ENCODE peak calls at places on chromosomes 3 and 15, in five cellular contexts. R, P, F, V and B are unnamed samples.

GRCh38 chr3:111723293-111723963 is 128.3 kb upstream of the ZBED2 start:
- DNase-seq in V (no peak), R (no peak), F (no peak), P (no peak), B (no peak)

GRCh38 chr3:189573004-189573403 is 58.2 kb upstream of the TP63 start:
- DNase-seq in F (no peak), P (peak), V (no peak), R (no peak), B (no peak)

GRCh38 chr15:51267047-51267713 is 71.2 kb downstream of the CYP19A1 start:
- DNase-seq in R (no peak), P (no peak), F (peak), V (no peak), B (no peak)

GRCh38 chr3:123618768-123619484 is 34.1 kb upstream of the HACD2 start:
- DNase-seq in F (no peak), V (peak), R (no peak), P (no peak), B (no peak)

GRCh38 chr3:52044869-52045616 is 11.3 kb downstream of the DUSP7 start:
- DNase-seq in R (no peak), V (no peak), F (no peak), P (no peak), B (no peak)

GRCh38 chr15:92653836-92654524 is 1.6 kb downstream of the FAM174B start:
- DNase-seq in P (no peak), R (no peak), F (peak), V (peak), B (peak)

GRCh38 chr3:104392327-104392726 is 974.4 kb upstream of the ALCAM start:
- DNase-seq in V (no peak), R (no peak), F (no peak), P (no peak), B (no peak)

GRCh38 chr3:46900356-46900755 is 22.8 kb downstream of the PTH1R start:
- DNase-seq in V (no peak), F (no peak), P (no peak), R (peak), B (no peak)

GRCh38 chr3:133540896-133541674 is 32.4 kb upstream of the CDV3 start:
- DNase-seq in P (peak), R (no peak), F (no peak), V (peak), B (peak)

GRCh38 chr15:49458145-49458544 is 35.1 kb downstream of the FGF7 start:
- DNase-seq in V (no peak), R (no peak), F (no peak), P (no peak), B (no peak)

GRCh38 chr15:73540161-73540560 is 93.0 kb downstream of the NPTN start:
- DNase-seq in F (no peak), P (no peak), R (no peak), V (no peak), B (no peak)

GRCh38 chr15:73541479-73541878 is 91.7 kb downstream of the NPTN start:
- DNase-seq in R (no peak), V (no peak), P (no peak), F (no peak), B (no peak)

GRCh38 chr15:73538123-73538522 is 95.1 kb downstream of the NPTN start:
- DNase-seq in V (no peak), F (no peak), R (no peak), P (no peak), B (no peak)

GRCh38 chr15:73538563-73539211 is 94.5 kb downstream of the NPTN start:
- DNase-seq in P (no peak), V (no peak), F (no peak), R (no peak), B (no peak)

GRCh38 chr15:73539726-73540125 is 93.5 kb downstream of the NPTN start:
- DNase-seq in P (no peak), F (no peak), R (no peak), V (no peak), B (no peak)
- TF ChIP-seq CTCF in P (no peak), F (no peak), R (no peak), V (no peak), B (no peak)

GRCh38 chr3:122577409-122578028 is at the start of gene PARP15:
- DNase-seq in V (peak), F (peak), R (peak), P (peak), B (no peak)
- TF ChIP-seq CTCF in V (no peak), F (no peak), R (no peak), P (peak), B (no peak)

DNA sequence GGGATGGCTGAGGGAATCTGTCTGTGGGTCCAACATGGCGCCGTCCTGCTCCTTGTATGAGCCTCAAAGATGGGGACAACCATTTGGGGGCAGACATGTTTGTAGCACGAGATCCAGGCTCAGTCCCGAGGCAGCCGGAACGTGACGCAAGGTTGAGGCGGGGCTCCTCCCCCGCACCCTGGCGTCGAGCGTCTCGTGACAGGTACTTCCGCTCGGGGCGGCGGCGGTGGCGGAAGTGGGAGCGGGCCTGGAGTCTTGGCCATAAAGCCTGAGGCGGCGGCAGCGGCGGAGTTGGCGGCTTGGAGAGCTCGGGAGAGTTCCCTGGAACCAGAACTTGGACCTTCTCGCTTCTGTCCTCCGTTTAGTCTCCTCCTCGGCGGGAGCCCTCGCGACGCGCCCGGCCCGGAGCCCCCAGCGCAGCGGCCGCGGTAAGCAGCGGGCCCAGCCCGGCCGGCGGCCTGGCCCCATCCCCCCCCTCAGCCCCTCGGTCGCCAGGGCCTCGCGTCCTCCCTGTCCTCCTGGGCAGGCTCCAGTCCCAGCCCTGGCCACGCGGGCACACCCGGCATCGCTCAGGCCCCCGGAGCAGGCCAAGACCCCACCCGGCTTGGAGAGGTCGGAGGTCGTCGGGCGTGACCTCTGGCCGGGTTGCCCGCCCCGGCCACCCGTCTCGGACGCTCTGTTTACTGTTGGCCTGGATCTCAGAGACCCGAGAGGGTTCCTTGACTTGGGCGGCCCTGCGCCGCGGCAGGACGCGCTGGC is at the start of gene RAB7A:
- DNase-seq in P (peak), F (peak), V (peak), R (peak), B (peak)
- TF ChIP-seq CTCF in P (no peak), F (no peak), V (no peak), R (no peak), B (no peak)

GRCh38 chr15:82647045-82647834 is at the start of gene CPEB1:
- DNase-seq in P (peak), R (no peak), F (peak), V (peak), B (peak)
- TF ChIP-seq CTCF in P (no peak), R (no peak), F (no peak), V (no peak), B (peak)

GRCh38 chr3:161510510-161511260 is 14.1 kb downstream of the OTOL1 start:
- DNase-seq in V (no peak), P (no peak), F (no peak), R (no peak), B (no peak)

GRCh38 chr3:161503271-161503670 is 6.7 kb downstream of the OTOL1 start:
- DNase-seq in P (no peak), V (no peak), F (no peak), R (no peak), B (no peak)

GRCh38 chr3:161508852-161509477 is 12.4 kb downstream of the OTOL1 start:
- DNase-seq in R (no peak), F (no peak), V (no peak), P (peak), B (peak)
- TF ChIP-seq CTCF in R (no peak), F (no peak), V (no peak), P (peak), B (peak)

DNA sequence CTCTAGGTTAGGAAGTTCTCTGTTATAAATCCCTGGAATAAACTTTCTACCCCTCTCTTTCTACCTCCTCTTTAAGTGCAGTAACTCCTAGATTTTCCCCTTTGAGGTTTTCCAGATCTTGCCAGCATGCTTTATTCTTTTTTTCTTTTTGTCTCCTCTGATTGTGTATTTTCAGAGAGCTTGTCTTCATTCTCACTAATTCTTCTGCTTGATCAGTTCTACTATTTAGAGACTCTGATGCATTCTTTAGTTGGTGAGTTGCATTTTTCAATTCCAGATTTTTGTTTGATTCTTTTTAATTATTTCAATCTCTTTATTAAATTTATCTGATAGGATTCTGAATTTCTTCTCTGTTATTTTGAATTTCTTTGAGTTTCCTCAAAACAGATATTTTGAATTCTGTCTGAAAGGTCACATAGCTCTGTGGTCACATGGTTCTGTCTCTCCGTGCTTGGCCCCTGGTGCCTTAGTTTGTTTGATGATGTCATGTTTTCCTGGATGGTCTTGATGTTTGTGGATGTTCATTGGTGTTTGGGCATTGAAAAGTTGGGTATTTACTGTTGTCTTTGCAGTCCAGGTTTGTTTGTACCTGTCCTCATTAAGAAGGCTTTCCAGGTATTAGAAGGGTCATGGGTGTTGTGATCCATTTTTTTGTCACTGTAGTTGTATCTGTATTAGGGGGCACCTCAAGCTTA is 89.2 kb downstream of the BBX start:
- DNase-seq in F (no peak), R (no peak), V (no peak), P (no peak), B (no peak)
- TF ChIP-seq CTCF in F (no peak), R (no peak), V (no peak), P (no peak), B (no peak)

GRCh38 chr3:194604837-194605236 is 28.4 kb downstream of the TMEM44 start:
- DNase-seq in V (no peak), R (no peak), F (no peak), P (no peak), B (no peak)
- TF ChIP-seq CTCF in V (no peak), R (no peak), F (peak), P (no peak), B (peak)